ENCODE peak calls at places on chromosomes 4 and X, in nine cellular contexts. One of them, this sample, is unnamed.

GRCh38 chr4:47531241-47531953 is 46.3 kb downstream of the ATP10D start:
- DNase-seq in left cardiac atrium: peak; percentile 26
- DNase-seq in ACHN: peak; percentile 50
- DNase-seq in fibroblast of lung: peak; percentile 75
- DNase-seq in tibial nerve: no peak
- DNase-seq in T-cell: peak; percentile 45
- DNase-seq in COLO829: no peak
- DNase-seq in GM23248: peak; percentile 83
- DNase-seq in stimulated activated CD4-positive, alpha-beta T cell treated with anti-CD3 and anti-CD28 coated beads, TNF-alpha, amount 100 ng/mL, for 48 hours: peak; percentile 8
- DNase-seq in this sample: peak; percentile 63

GRCh38 chrX:68658530-68658929 is 11.1 kb downstream of the STARD8 start:
- DNase-seq in left cardiac atrium: peak; percentile 33
- DNase-seq in ACHN: no peak
- DNase-seq in fibroblast of lung: peak; percentile 70
- DNase-seq in tibial nerve: no peak
- DNase-seq in T-cell: no peak
- DNase-seq in COLO829: no peak
- DNase-seq in GM23248: no peak
- DNase-seq in stimulated activated CD4-positive, alpha-beta T cell treated with anti-CD3 and anti-CD28 coated beads, TNF-alpha, amount 100 ng/mL, for 48 hours: no peak
- DNase-seq in this sample: no peak

GRCh38 chr4:52640808-52641595 is 18.1 kb downstream of the USP46 start:
- DNase-seq in left cardiac atrium: no peak
- DNase-seq in ACHN: no peak
- DNase-seq in fibroblast of lung: peak; percentile 28
- DNase-seq in tibial nerve: no peak
- DNase-seq in T-cell: no peak
- DNase-seq in COLO829: no peak
- DNase-seq in GM23248: peak; percentile 15
- DNase-seq in stimulated activated CD4-positive, alpha-beta T cell treated with anti-CD3 and anti-CD28 coated beads, TNF-alpha, amount 100 ng/mL, for 48 hours: no peak
- DNase-seq in this sample: no peak

GRCh38 chr4:14336656-14337055 is 665.6 kb upstream of the CPEB2 start:
- DNase-seq in left cardiac atrium: no peak
- DNase-seq in ACHN: no peak
- DNase-seq in fibroblast of lung: no peak
- DNase-seq in tibial nerve: no peak
- DNase-seq in T-cell: no peak
- DNase-seq in COLO829: no peak
- DNase-seq in GM23248: no peak
- DNase-seq in stimulated activated CD4-positive, alpha-beta T cell treated with anti-CD3 and anti-CD28 coated beads, TNF-alpha, amount 100 ng/mL, for 48 hours: no peak
- DNase-seq in this sample: no peak

GRCh38 chrX:30935985-30936384 is 46.9 kb upstream of the TAB3 start:
- DNase-seq in left cardiac atrium: no peak
- DNase-seq in ACHN: peak; percentile 25
- DNase-seq in fibroblast of lung: peak; percentile 4
- DNase-seq in tibial nerve: no peak
- DNase-seq in T-cell: no peak
- DNase-seq in COLO829: peak; percentile 64
- DNase-seq in GM23248: peak; percentile 44
- DNase-seq in stimulated activated CD4-positive, alpha-beta T cell treated with anti-CD3 and anti-CD28 coated beads, TNF-alpha, amount 100 ng/mL, for 48 hours: no peak
- DNase-seq in this sample: no peak

GRCh38 chr4:3766207-3766790 is at the start of gene ADRA2C:
- DNase-seq in left cardiac atrium: no peak
- DNase-seq in ACHN: peak; percentile 32
- DNase-seq in fibroblast of lung: no peak
- DNase-seq in tibial nerve: no peak
- DNase-seq in T-cell: no peak
- DNase-seq in COLO829: no peak
- DNase-seq in GM23248: peak; percentile 59
- DNase-seq in stimulated activated CD4-positive, alpha-beta T cell treated with anti-CD3 and anti-CD28 coated beads, TNF-alpha, amount 100 ng/mL, for 48 hours: no peak
- DNase-seq in this sample: no peak

GRCh38 chrX:40230646-40231045 is 132.9 kb upstream of the BCOR start:
- DNase-seq in left cardiac atrium: no peak
- DNase-seq in ACHN: no peak
- DNase-seq in fibroblast of lung: no peak
- DNase-seq in tibial nerve: no peak
- DNase-seq in T-cell: no peak
- DNase-seq in COLO829: no peak
- DNase-seq in GM23248: no peak
- DNase-seq in stimulated activated CD4-positive, alpha-beta T cell treated with anti-CD3 and anti-CD28 coated beads, TNF-alpha, amount 100 ng/mL, for 48 hours: no peak
- DNase-seq in this sample: no peak

GRCh38 chrX:40096395-40097091 is 1.2 kb downstream of the BCOR start:
- DNase-seq in left cardiac atrium: peak; percentile 60
- DNase-seq in ACHN: peak; percentile 19
- DNase-seq in fibroblast of lung: peak; percentile 39
- DNase-seq in tibial nerve: no peak
- DNase-seq in T-cell: peak; percentile 62
- DNase-seq in COLO829: no peak
- DNase-seq in GM23248: peak; percentile 64
- DNase-seq in stimulated activated CD4-positive, alpha-beta T cell treated with anti-CD3 and anti-CD28 coated beads, TNF-alpha, amount 100 ng/mL, for 48 hours: no peak
- DNase-seq in this sample: peak; percentile 39

GRCh38 chr4:87044511-87045369 is 109.9 kb downstream of the AFF1 start:
- DNase-seq in left cardiac atrium: no peak
- DNase-seq in ACHN: peak; percentile 22
- DNase-seq in fibroblast of lung: no peak
- DNase-seq in tibial nerve: no peak
- DNase-seq in T-cell: no peak
- DNase-seq in COLO829: no peak
- DNase-seq in GM23248: no peak
- DNase-seq in stimulated activated CD4-positive, alpha-beta T cell treated with anti-CD3 and anti-CD28 coated beads, TNF-alpha, amount 100 ng/mL, for 48 hours: no peak
- DNase-seq in this sample: no peak

GRCh38 chr4:128600996-128601857 is 208.3 kb upstream of the JADE1 start:
- DNase-seq in left cardiac atrium: peak; percentile 65
- DNase-seq in ACHN: peak; percentile 94
- DNase-seq in fibroblast of lung: peak; percentile 99
- DNase-seq in tibial nerve: peak; percentile 71
- DNase-seq in T-cell: no peak
- DNase-seq in COLO829: peak; percentile 62
- DNase-seq in GM23248: peak; percentile 92
- DNase-seq in stimulated activated CD4-positive, alpha-beta T cell treated with anti-CD3 and anti-CD28 coated beads, TNF-alpha, amount 100 ng/mL, for 48 hours: no peak
- DNase-seq in this sample: peak; percentile 85

GRCh38 chr4:157217708-157218107 is 2.8 kb upstream of the GRIA2 start:
- DNase-seq in left cardiac atrium: no peak
- DNase-seq in ACHN: peak; percentile 45
- DNase-seq in fibroblast of lung: peak; percentile 42
- DNase-seq in tibial nerve: no peak
- DNase-seq in T-cell: no peak
- DNase-seq in COLO829: no peak
- DNase-seq in GM23248: peak; percentile 39
- DNase-seq in stimulated activated CD4-positive, alpha-beta T cell treated with anti-CD3 and anti-CD28 coated beads, TNF-alpha, amount 100 ng/mL, for 48 hours: no peak
- DNase-seq in this sample: no peak

GRCh38 chr4:61202638-61203495 is 2.7 kb downstream of the ADGRL3 start:
- DNase-seq in left cardiac atrium: no peak
- DNase-seq in ACHN: no peak
- DNase-seq in fibroblast of lung: peak; percentile 13
- DNase-seq in tibial nerve: no peak
- DNase-seq in T-cell: no peak
- DNase-seq in COLO829: no peak
- DNase-seq in GM23248: no peak
- DNase-seq in stimulated activated CD4-positive, alpha-beta T cell treated with anti-CD3 and anti-CD28 coated beads, TNF-alpha, amount 100 ng/mL, for 48 hours: no peak
- DNase-seq in this sample: no peak

GRCh38 chrX:112820364-112821308 is 20.0 kb downstream of the AMOT start:
- DNase-seq in left cardiac atrium: no peak
- DNase-seq in ACHN: no peak
- DNase-seq in fibroblast of lung: no peak
- DNase-seq in tibial nerve: no peak
- DNase-seq in T-cell: no peak
- DNase-seq in COLO829: no peak
- DNase-seq in GM23248: peak; percentile 5
- DNase-seq in stimulated activated CD4-positive, alpha-beta T cell treated with anti-CD3 and anti-CD28 coated beads, TNF-alpha, amount 100 ng/mL, for 48 hours: no peak
- DNase-seq in this sample: no peak

GRCh38 chr4:145937990-145938611 is 522 bp downstream of the ZNF827 start:
- DNase-seq in left cardiac atrium: no peak
- DNase-seq in ACHN: peak; percentile 35
- DNase-seq in fibroblast of lung: peak; percentile 38
- DNase-seq in tibial nerve: no peak
- DNase-seq in T-cell: peak; percentile 59
- DNase-seq in COLO829: no peak
- DNase-seq in GM23248: peak; percentile 69
- DNase-seq in stimulated activated CD4-positive, alpha-beta T cell treated with anti-CD3 and anti-CD28 coated beads, TNF-alpha, amount 100 ng/mL, for 48 hours: no peak
- DNase-seq in this sample: no peak

GRCh38 chr4:121773873-121774272 is 8.9 kb upstream of the SMIM43 start:
- DNase-seq in left cardiac atrium: no peak
- DNase-seq in ACHN: no peak
- DNase-seq in fibroblast of lung: no peak
- DNase-seq in tibial nerve: no peak
- DNase-seq in T-cell: no peak
- DNase-seq in COLO829: no peak
- DNase-seq in GM23248: no peak
- DNase-seq in stimulated activated CD4-positive, alpha-beta T cell treated with anti-CD3 and anti-CD28 coated beads, TNF-alpha, amount 100 ng/mL, for 48 hours: no peak
- DNase-seq in this sample: no peak

GRCh38 chr4:1533501-1534064 is 127.3 kb upstream of the NKX1-1 start:
- DNase-seq in left cardiac atrium: peak; percentile 7
- DNase-seq in ACHN: no peak
- DNase-seq in fibroblast of lung: no peak
- DNase-seq in tibial nerve: no peak
- DNase-seq in T-cell: no peak
- DNase-seq in COLO829: no peak
- DNase-seq in GM23248: peak; percentile 32
- DNase-seq in stimulated activated CD4-positive, alpha-beta T cell treated with anti-CD3 and anti-CD28 coated beads, TNF-alpha, amount 100 ng/mL, for 48 hours: no peak
- DNase-seq in this sample: no peak

GRCh38 chr4:167021545-167022155 is 212.6 kb downstream of the SPOCK3 start:
- DNase-seq in left cardiac atrium: peak; percentile 64
- DNase-seq in ACHN: peak; percentile 46
- DNase-seq in fibroblast of lung: peak; percentile 77
- DNase-seq in tibial nerve: peak; percentile 74
- DNase-seq in T-cell: peak; percentile 21
- DNase-seq in COLO829: peak; percentile 44
- DNase-seq in GM23248: peak; percentile 60
- DNase-seq in stimulated activated CD4-positive, alpha-beta T cell treated with anti-CD3 and anti-CD28 coated beads, TNF-alpha, amount 100 ng/mL, for 48 hours: peak; percentile 7
- DNase-seq in this sample: peak; percentile 42

GRCh38 chrX:40176256-40176978 is 78.7 kb upstream of the BCOR start:
- DNase-seq in left cardiac atrium: peak; percentile 71
- DNase-seq in ACHN: peak; percentile 17
- DNase-seq in fibroblast of lung: no peak
- DNase-seq in tibial nerve: no peak
- DNase-seq in T-cell: peak; percentile 81
- DNase-seq in COLO829: no peak
- DNase-seq in GM23248: peak; percentile 66
- DNase-seq in stimulated activated CD4-positive, alpha-beta T cell treated with anti-CD3 and anti-CD28 coated beads, TNF-alpha, amount 100 ng/mL, for 48 hours: peak; percentile 66
- DNase-seq in this sample: no peak

GRCh38 chr4:51843309-51844156 is 580 bp downstream of the DCUN1D4 start:
- DNase-seq in left cardiac atrium: peak; percentile 84
- DNase-seq in ACHN: peak; percentile 70
- DNase-seq in fibroblast of lung: peak; percentile 71
- DNase-seq in tibial nerve: peak; percentile 71
- DNase-seq in T-cell: peak; percentile 56
- DNase-seq in COLO829: peak; percentile 65
- DNase-seq in GM23248: peak; percentile 86
- DNase-seq in stimulated activated CD4-positive, alpha-beta T cell treated with anti-CD3 and anti-CD28 coated beads, TNF-alpha, amount 100 ng/mL, for 48 hours: peak; percentile 32
- DNase-seq in this sample: peak; percentile 82

GRCh38 chrX:131747173-131747572 is 203.3 kb downstream of the OR13H1 start:
- DNase-seq in left cardiac atrium: peak; percentile 56
- DNase-seq in ACHN: no peak
- DNase-seq in fibroblast of lung: no peak
- DNase-seq in tibial nerve: no peak
- DNase-seq in T-cell: peak; percentile 78
- DNase-seq in COLO829: peak; percentile 34
- DNase-seq in GM23248: no peak
- DNase-seq in stimulated activated CD4-positive, alpha-beta T cell treated with anti-CD3 and anti-CD28 coated beads, TNF-alpha, amount 100 ng/mL, for 48 hours: no peak
- DNase-seq in this sample: peak; percentile 57

GRCh38 chr4:101933855-101934254 is 143.3 kb downstream of the BANK1 start:
- DNase-seq in left cardiac atrium: no peak
- DNase-seq in ACHN: no peak
- DNase-seq in fibroblast of lung: no peak
- DNase-seq in tibial nerve: no peak
- DNase-seq in T-cell: no peak
- DNase-seq in COLO829: no peak
- DNase-seq in GM23248: no peak
- DNase-seq in stimulated activated CD4-positive, alpha-beta T cell treated with anti-CD3 and anti-CD28 coated beads, TNF-alpha, amount 100 ng/mL, for 48 hours: no peak
- DNase-seq in this sample: no peak

GRCh38 chr4:105634402-105634801 is 74.1 kb downstream of the INTS12 start:
- DNase-seq in left cardiac atrium: no peak
- DNase-seq in ACHN: no peak
- DNase-seq in fibroblast of lung: no peak
- DNase-seq in tibial nerve: no peak
- DNase-seq in T-cell: no peak
- DNase-seq in COLO829: no peak
- DNase-seq in GM23248: no peak
- DNase-seq in stimulated activated CD4-positive, alpha-beta T cell treated with anti-CD3 and anti-CD28 coated beads, TNF-alpha, amount 100 ng/mL, for 48 hours: no peak
- DNase-seq in this sample: no peak

GRCh38 chr4:138111462-138112000 is 130.6 kb downstream of the SLC7A11 start:
- DNase-seq in left cardiac atrium: no peak
- DNase-seq in ACHN: no peak
- DNase-seq in fibroblast of lung: no peak
- DNase-seq in tibial nerve: no peak
- DNase-seq in T-cell: no peak
- DNase-seq in COLO829: peak; percentile 64
- DNase-seq in GM23248: peak; percentile 70
- DNase-seq in stimulated activated CD4-positive, alpha-beta T cell treated with anti-CD3 and anti-CD28 coated beads, TNF-alpha, amount 100 ng/mL, for 48 hours: no peak
- DNase-seq in this sample: peak; percentile 96